ENCODE peak calls at places on chromosomes 4 and X, in six cellular contexts. D is amniotic stem cell; C is memory B cell; U is stimulated activated CD4-positive, alpha-beta T cell treated with anti-CD3 and anti-CD28 coated beads, Interleukin-15, amount 100 ng/mL, for 1 hour; P is anterior cingulate cortex; J is lung microvascular endothelial cell. K is an unnamed sample.

GRCh38 chr4:30950737-30951136 is 230.6 kb downstream of the PCDH7 start:
- DNase-seq in D (no peak), C (no peak), U (no peak), P (no peak), J (no peak), K (no peak)

GRCh38 chr4:140004580-140005314 is 149.2 kb downstream of the MAML3 start:
- DNase-seq in D (peak; percentile 3), C (no peak), U (no peak), P (peak; percentile 14), J (peak; percentile 71), K (peak; percentile 7)

GRCh38 chrX:19846995-19847790 is 40.2 kb downstream of the SH3KBP1 start:
- DNase-seq in D (peak; percentile 8), C (no peak), U (no peak), P (no peak), J (no peak), K (no peak)

GRCh38 chrX:67546496-67547423 is 2.9 kb downstream of the AR start:
- DNase-seq in D (no peak), C (no peak), U (no peak), P (no peak), J (peak; percentile 10), K (no peak)

GRCh38 chr4:71184195-71184781 is 154.5 kb upstream of the SLC4A4 start:
- DNase-seq in D (peak; percentile 59), C (peak; percentile 17), U (no peak), P (peak; percentile 18), J (peak; percentile 50), K (no peak)

GRCh38 chr4:149113804-149114430 is 671.7 kb upstream of the NR3C2 start:
- DNase-seq in D (peak; percentile 23), C (no peak), U (no peak), P (no peak), J (peak; percentile 5), K (no peak)

GRCh38 chrX:104370089-104370488 is 115.4 kb upstream of the ESX1 start:
- DNase-seq in D (no peak), C (no peak), U (no peak), P (peak; percentile 0), J (peak; percentile 69), K (no peak)

GRCh38 chr4:135724426-135724825 is 1522.8 kb upstream of the PABPC4L start:
- DNase-seq in D (no peak), C (no peak), U (no peak), P (no peak), J (no peak), K (no peak)

GRCh38 chr4:86934772-86935498 is at the start of gene AFF1:
- DNase-seq in D (peak; percentile 76), C (peak; percentile 77), U (peak; percentile 75), P (peak; percentile 92), J (peak; percentile 96), K (peak; percentile 14)

GRCh38 chr4:111454961-111455360 is 690.3 kb upstream of the FAM241A start:
- DNase-seq in D (no peak), C (no peak), U (no peak), P (no peak), J (no peak), K (no peak)

GRCh38 chr4:186029731-186030421 is 39.1 kb upstream of the TLR3 start:
- DNase-seq in D (peak; percentile 36), C (no peak), U (no peak), P (peak; percentile 40), J (peak; percentile 95), K (peak; percentile 34)

GRCh38 chr4:54703182-54703581 is 45.4 kb downstream of the KIT start:
- DNase-seq in D (no peak), C (no peak), U (no peak), P (no peak), J (no peak), K (no peak)

GRCh38 chr4:41318839-41319530 is 62.3 kb downstream of the UCHL1 start:
- DNase-seq in D (no peak), C (no peak), U (no peak), P (no peak), J (peak; percentile 37), K (no peak)

K was measured in amygdala.